ENCODE peak calls at places on chromosome 22, in ten cellular contexts. One of them, this sample, is unnamed.

GRCh38 chr22:19290400-19291217 is 910 bp downstream of the CLTCL1 start:
- DNase-seq in left lung: no peak
- DNase-seq in heart right ventricle: peak; percentile 16
- DNase-seq in stomach: no peak
- DNase-seq in tibial nerve: no peak
- DNase-seq in fibroblast of lung: no peak
- DNase-seq in IMR-90: no peak
- DNase-seq in uterus: peak; percentile 16
- DNase-seq in A549: no peak
- DNase-seq in prostate gland: no peak
- DNase-seq in this sample: no peak

GRCh38 chr22:19770349-19771220 is 10.0 kb downstream of the TBX1 start:
- DNase-seq in A549: no peak
- DNase-seq in stomach: no peak
- DNase-seq in IMR-90: no peak
- DNase-seq in heart right ventricle: peak; percentile 10
- DNase-seq in fibroblast of lung: no peak
- DNase-seq in prostate gland: no peak
- DNase-seq in uterus: no peak
- DNase-seq in left lung: no peak
- DNase-seq in tibial nerve: no peak
- DNase-seq in this sample: no peak

GRCh38 chr22:40890881-40891280 is 29.0 kb upstream of the DNAJB7 start:
- DNase-seq in heart right ventricle: no peak
- DNase-seq in left lung: no peak
- DNase-seq in tibial nerve: no peak
- DNase-seq in prostate gland: no peak
- DNase-seq in stomach: no peak
- DNase-seq in uterus: no peak
- DNase-seq in IMR-90: peak; percentile 51
- DNase-seq in fibroblast of lung: peak; percentile 2
- DNase-seq in A549: no peak
- DNase-seq in this sample: no peak

GRCh38 chr22:49965291-49966040 is 4.9 kb downstream of the PIM3 start:
- DNase-seq in A549: no peak
- DNase-seq in heart right ventricle: peak; percentile 22
- DNase-seq in tibial nerve: peak; percentile 10
- DNase-seq in IMR-90: no peak
- DNase-seq in fibroblast of lung: no peak
- DNase-seq in left lung: peak; percentile 34
- DNase-seq in uterus: peak; percentile 20
- DNase-seq in stomach: peak; percentile 31
- DNase-seq in prostate gland: no peak
- DNase-seq in this sample: no peak

GRCh38 chr22:20319041-20319744 is 667 bp downstream of the DGCR6L start:
- DNase-seq in A549: no peak
- DNase-seq in prostate gland: peak; percentile 4
- DNase-seq in fibroblast of lung: no peak
- DNase-seq in uterus: peak; percentile 13
- DNase-seq in left lung: no peak
- DNase-seq in heart right ventricle: no peak
- DNase-seq in stomach: peak; percentile 24
- DNase-seq in IMR-90: no peak
- DNase-seq in tibial nerve: no peak
- DNase-seq in this sample: peak; percentile 23

GRCh38 chr22:27594020-27594419 is 207.5 kb downstream of the MN1 start:
- DNase-seq in uterus: no peak
- DNase-seq in IMR-90: no peak
- DNase-seq in A549: no peak
- DNase-seq in prostate gland: no peak
- DNase-seq in stomach: no peak
- DNase-seq in left lung: no peak
- DNase-seq in heart right ventricle: no peak
- DNase-seq in tibial nerve: no peak
- DNase-seq in fibroblast of lung: no peak
- DNase-seq in this sample: no peak

GRCh38 chr22:46242023-46242422 is 8.1 kb downstream of the CDPF1 start:
- DNase-seq in heart right ventricle: no peak
- DNase-seq in stomach: no peak
- DNase-seq in tibial nerve: no peak
- DNase-seq in uterus: no peak
- DNase-seq in left lung: no peak
- DNase-seq in A549: no peak
- DNase-seq in IMR-90: no peak
- DNase-seq in fibroblast of lung: no peak
- DNase-seq in prostate gland: no peak
- DNase-seq in this sample: no peak

GRCh38 chr22:42719656-42720262 is 911 bp downstream of the A4GALT start:
- DNase-seq in stomach: no peak
- DNase-seq in left lung: no peak
- DNase-seq in fibroblast of lung: no peak
- DNase-seq in prostate gland: no peak
- DNase-seq in uterus: peak; percentile 30
- DNase-seq in tibial nerve: no peak
- DNase-seq in heart right ventricle: no peak
- DNase-seq in A549: no peak
- DNase-seq in IMR-90: no peak
- DNase-seq in this sample: no peak

GRCh38 chr22:48841881-48842582 is 985.6 kb downstream of the BRD1 start:
- DNase-seq in left lung: no peak
- DNase-seq in uterus: no peak
- DNase-seq in A549: no peak
- DNase-seq in prostate gland: no peak
- DNase-seq in fibroblast of lung: no peak
- DNase-seq in heart right ventricle: no peak
- DNase-seq in stomach: no peak
- DNase-seq in tibial nerve: no peak
- DNase-seq in IMR-90: no peak
- DNase-seq in this sample: no peak

GRCh38 chr22:38490915-38491314 is 15.2 kb downstream of the DDX17 start:
- DNase-seq in heart right ventricle: peak; percentile 31
- DNase-seq in A549: peak; percentile 40
- DNase-seq in uterus: peak; percentile 68
- DNase-seq in IMR-90: peak; percentile 79
- DNase-seq in left lung: peak; percentile 53
- DNase-seq in stomach: peak; percentile 77
- DNase-seq in tibial nerve: peak; percentile 61
- DNase-seq in fibroblast of lung: peak; percentile 65
- DNase-seq in prostate gland: no peak
- DNase-seq in this sample: peak; percentile 48

GRCh38 chr22:34334893-34335292 is 414.6 kb upstream of the LARGE1 start:
- DNase-seq in prostate gland: no peak
- DNase-seq in IMR-90: no peak
- DNase-seq in fibroblast of lung: no peak
- DNase-seq in heart right ventricle: no peak
- DNase-seq in tibial nerve: no peak
- DNase-seq in uterus: no peak
- DNase-seq in A549: peak; percentile 0
- DNase-seq in left lung: no peak
- DNase-seq in stomach: no peak
- DNase-seq in this sample: no peak

GRCh38 chr22:47343611-47344010 is 581.2 kb downstream of the TBC1D22A start:
- DNase-seq in stomach: no peak
- DNase-seq in tibial nerve: no peak
- DNase-seq in A549: no peak
- DNase-seq in prostate gland: no peak
- DNase-seq in fibroblast of lung: no peak
- DNase-seq in uterus: no peak
- DNase-seq in IMR-90: no peak
- DNase-seq in left lung: no peak
- DNase-seq in heart right ventricle: no peak
- DNase-seq in this sample: no peak

GRCh38 chr22:47341464-47341863 is 579.0 kb downstream of the TBC1D22A start:
- DNase-seq in IMR-90: no peak
- DNase-seq in left lung: no peak
- DNase-seq in heart right ventricle: no peak
- DNase-seq in uterus: no peak
- DNase-seq in fibroblast of lung: no peak
- DNase-seq in prostate gland: no peak
- DNase-seq in tibial nerve: no peak
- DNase-seq in A549: no peak
- DNase-seq in stomach: no peak
- DNase-seq in this sample: no peak

GRCh38 chr22:47345025-47345424 is 582.6 kb downstream of the TBC1D22A start:
- DNase-seq in stomach: no peak
- DNase-seq in tibial nerve: no peak
- DNase-seq in fibroblast of lung: no peak
- DNase-seq in heart right ventricle: no peak
- DNase-seq in IMR-90: no peak
- DNase-seq in uterus: no peak
- DNase-seq in A549: no peak
- DNase-seq in prostate gland: no peak
- DNase-seq in left lung: no peak
- DNase-seq in this sample: no peak

GRCh38 chr22:47342446-47342845 is 580.0 kb downstream of the TBC1D22A start:
- DNase-seq in stomach: no peak
- DNase-seq in fibroblast of lung: no peak
- DNase-seq in A549: no peak
- DNase-seq in left lung: no peak
- DNase-seq in uterus: no peak
- DNase-seq in tibial nerve: no peak
- DNase-seq in prostate gland: no peak
- DNase-seq in IMR-90: no peak
- DNase-seq in heart right ventricle: no peak
- DNase-seq in this sample: no peak

GRCh38 chr22:47344414-47344813 is 582.0 kb downstream of the TBC1D22A start:
- DNase-seq in heart right ventricle: no peak
- DNase-seq in A549: no peak
- DNase-seq in IMR-90: no peak
- DNase-seq in prostate gland: no peak
- DNase-seq in left lung: no peak
- DNase-seq in stomach: no peak
- DNase-seq in uterus: no peak
- DNase-seq in fibroblast of lung: no peak
- DNase-seq in tibial nerve: no peak
- DNase-seq in this sample: no peak
- H3K9me3 ChIP-seq in heart right ventricle: no peaks in the 10 kb centered on the region
- H3K9me3 ChIP-seq in A549: no peaks in the 10 kb centered on the region
- H3K9me3 ChIP-seq in IMR-90: peaks cover 7% of the 10 kb centered on the region
- H3K9me3 ChIP-seq in prostate gland: no peaks in the 10 kb centered on the region
- H3K9me3 ChIP-seq in left lung: no peaks in the 10 kb centered on the region
- H3K9me3 ChIP-seq in stomach: no peaks in the 10 kb centered on the region
- H3K9me3 ChIP-seq in uterus: no peaks in the 10 kb centered on the region
- H3K9me3 ChIP-seq in fibroblast of lung: no peaks in the 10 kb centered on the region
- H3K9me3 ChIP-seq in tibial nerve: no peaks in the 10 kb centered on the region
- H3K9me3 ChIP-seq in this sample: no peaks in the 10 kb centered on the region

GRCh38 chr22:31036671-31037550 is 44.2 kb upstream of the SMTN start:
- DNase-seq in tibial nerve: no peak
- DNase-seq in stomach: no peak
- DNase-seq in heart right ventricle: no peak
- DNase-seq in left lung: no peak
- DNase-seq in fibroblast of lung: peak; percentile 33
- DNase-seq in A549: peak; percentile 60
- DNase-seq in uterus: peak; percentile 73
- DNase-seq in prostate gland: no peak
- DNase-seq in IMR-90: peak; percentile 53
- DNase-seq in this sample: no peak
- TF ChIP-seq CTCF in tibial nerve: no peak
- TF ChIP-seq CTCF in stomach: no peak
- TF ChIP-seq CTCF in heart right ventricle: no peak
- TF ChIP-seq CTCF in left lung: no peak
- TF ChIP-seq CTCF in fibroblast of lung: no peak
- TF ChIP-seq CTCF in A549: peak; percentile 9
- TF ChIP-seq CTCF in uterus: no peak
- TF ChIP-seq CTCF in prostate gland: no peak
- TF ChIP-seq CTCF in IMR-90: peak; percentile 24
- TF ChIP-seq CTCF in this sample: no peak

DNA sequence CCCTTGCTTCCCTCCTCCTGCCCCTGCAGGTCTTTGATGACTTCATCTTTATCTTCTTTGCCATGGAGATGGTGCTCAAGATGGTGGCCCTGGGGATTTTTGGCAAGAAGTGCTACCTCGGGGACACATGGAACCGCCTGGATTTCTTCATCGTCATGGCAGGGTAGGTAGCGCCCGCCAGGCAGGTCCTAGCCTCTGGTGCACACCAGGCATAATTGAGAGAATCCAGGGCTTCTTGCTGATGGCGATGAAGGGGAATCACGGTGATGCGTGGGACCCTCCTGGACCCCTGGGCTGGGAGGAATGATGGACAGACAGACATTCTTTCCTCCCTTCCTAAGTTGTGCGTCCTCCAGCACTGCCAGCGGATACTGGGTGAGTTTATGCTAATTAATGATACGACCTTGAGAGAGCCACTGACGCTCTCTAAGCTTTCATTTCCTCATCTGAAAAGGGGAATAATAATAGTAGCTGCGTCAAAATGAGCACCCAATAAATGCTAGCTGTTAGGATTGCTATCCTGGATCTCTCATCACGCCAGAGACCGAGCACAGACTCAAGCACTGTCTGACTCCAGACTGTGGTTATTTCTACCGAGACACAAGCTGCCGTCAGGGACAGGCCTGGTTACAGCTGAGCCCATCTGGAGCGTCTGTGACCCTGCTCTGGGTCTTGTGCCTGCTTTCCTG is 30.1 kb downstream of the CACNA1I start:
- DNase-seq in uterus: no peak
- DNase-seq in tibial nerve: no peak
- DNase-seq in fibroblast of lung: no peak
- DNase-seq in prostate gland: no peak
- DNase-seq in A549: no peak
- DNase-seq in heart right ventricle: no peak
- DNase-seq in stomach: no peak
- DNase-seq in left lung: no peak
- DNase-seq in IMR-90: no peak
- DNase-seq in this sample: no peak
- H3K9me3 ChIP-seq in uterus: no peaks in the 10 kb centered on the region
- H3K9me3 ChIP-seq in tibial nerve: peaks cover 3% of the 10 kb centered on the region
- H3K9me3 ChIP-seq in fibroblast of lung: no peaks in the 10 kb centered on the region
- H3K9me3 ChIP-seq in prostate gland: no peaks in the 10 kb centered on the region
- H3K9me3 ChIP-seq in A549: peaks cover 9% of the 10 kb centered on the region
- H3K9me3 ChIP-seq in heart right ventricle: no peaks in the 10 kb centered on the region
- H3K9me3 ChIP-seq in stomach: peaks cover 16% of the 10 kb centered on the region
- H3K9me3 ChIP-seq in left lung: peaks cover 5% of the 10 kb centered on the region
- H3K9me3 ChIP-seq in IMR-90: peaks cover 7% of the 10 kb centered on the region
- H3K9me3 ChIP-seq in this sample: no peaks in the 10 kb centered on the region

GRCh38 chr22:25880524-25880923 is 138.5 kb downstream of the MYO18B start:
- DNase-seq in uterus: no peak
- DNase-seq in tibial nerve: no peak
- DNase-seq in A549: peak; percentile 16
- DNase-seq in heart right ventricle: no peak
- DNase-seq in stomach: no peak
- DNase-seq in prostate gland: no peak
- DNase-seq in IMR-90: no peak
- DNase-seq in left lung: no peak
- DNase-seq in fibroblast of lung: no peak
- DNase-seq in this sample: no peak
- TF ChIP-seq CTCF in uterus: no peak
- TF ChIP-seq CTCF in tibial nerve: no peak
- TF ChIP-seq CTCF in A549: no peak
- TF ChIP-seq CTCF in heart right ventricle: no peak
- TF ChIP-seq CTCF in stomach: no peak
- TF ChIP-seq CTCF in prostate gland: no peak
- TF ChIP-seq CTCF in IMR-90: no peak
- TF ChIP-seq CTCF in left lung: no peak
- TF ChIP-seq CTCF in fibroblast of lung: no peak
- TF ChIP-seq CTCF in this sample: no peak